ENCODE peak calls at places on chromosome 16, in seven cellular contexts. One of them, this sample, is unnamed.

GRCh38 chr16:17076121-17076757 is 394.5 kb downstream of the XYLT1 start:
- DNase-seq in NCI-H2029: no peak
- DNase-seq in stimulated activated CD4-positive, alpha-beta T cell treated with anti-CD3 and anti-CD28 coated beads, Interleukin-1b, Interleukin-23, amount 100 ng/mL, for 4 hours: no peak
- DNase-seq in uterus: no peak
- DNase-seq in stimulated activated CD8-positive, alpha-beta memory T cell treated with anti-CD3 and anti-CD28 coated beads, Interleukin-15, amount 100 ng/mL, for 1 hour: no peak
- DNase-seq in HEK293T: no peak
- DNase-seq in activated CD8-positive, alpha-beta T cell treated with anti-CD3 and anti-CD28 coated beads, Interleukin-2, amount 10 ng/mL, durations not matched to agents 7 days and 5 days: no peak
- DNase-seq in this sample: no peak

GRCh38 chr16:2748757-2749455 is 3.5 kb upstream of the SRRM2 start:
- DNase-seq in NCI-H2029: peak; percentile 93
- DNase-seq in stimulated activated CD4-positive, alpha-beta T cell treated with anti-CD3 and anti-CD28 coated beads, Interleukin-1b, Interleukin-23, amount 100 ng/mL, for 4 hours: no peak
- DNase-seq in uterus: no peak
- DNase-seq in stimulated activated CD8-positive, alpha-beta memory T cell treated with anti-CD3 and anti-CD28 coated beads, Interleukin-15, amount 100 ng/mL, for 1 hour: no peak
- DNase-seq in HEK293T: no peak
- DNase-seq in activated CD8-positive, alpha-beta T cell treated with anti-CD3 and anti-CD28 coated beads, Interleukin-2, amount 10 ng/mL, durations not matched to agents 7 days and 5 days: no peak
- DNase-seq in this sample: no peak

GRCh38 chr16:2763173-2763572 is 10.7 kb downstream of the SRRM2 start:
- DNase-seq in NCI-H2029: no peak
- DNase-seq in stimulated activated CD4-positive, alpha-beta T cell treated with anti-CD3 and anti-CD28 coated beads, Interleukin-1b, Interleukin-23, amount 100 ng/mL, for 4 hours: no peak
- DNase-seq in uterus: no peak
- DNase-seq in stimulated activated CD8-positive, alpha-beta memory T cell treated with anti-CD3 and anti-CD28 coated beads, Interleukin-15, amount 100 ng/mL, for 1 hour: no peak
- DNase-seq in HEK293T: no peak
- DNase-seq in activated CD8-positive, alpha-beta T cell treated with anti-CD3 and anti-CD28 coated beads, Interleukin-2, amount 10 ng/mL, durations not matched to agents 7 days and 5 days: no peak
- DNase-seq in this sample: no peak

GRCh38 chr16:88634994-88635670 is 3.2 kb upstream of the IL17C start:
- DNase-seq in NCI-H2029: no peak
- DNase-seq in stimulated activated CD4-positive, alpha-beta T cell treated with anti-CD3 and anti-CD28 coated beads, Interleukin-1b, Interleukin-23, amount 100 ng/mL, for 4 hours: no peak
- DNase-seq in uterus: no peak
- DNase-seq in stimulated activated CD8-positive, alpha-beta memory T cell treated with anti-CD3 and anti-CD28 coated beads, Interleukin-15, amount 100 ng/mL, for 1 hour: no peak
- DNase-seq in HEK293T: no peak
- DNase-seq in activated CD8-positive, alpha-beta T cell treated with anti-CD3 and anti-CD28 coated beads, Interleukin-2, amount 10 ng/mL, durations not matched to agents 7 days and 5 days: no peak
- DNase-seq in this sample: no peak

GRCh38 chr16:56405977-56406376 is 19.4 kb downstream of the AMFR start:
- DNase-seq in NCI-H2029: no peak
- DNase-seq in stimulated activated CD4-positive, alpha-beta T cell treated with anti-CD3 and anti-CD28 coated beads, Interleukin-1b, Interleukin-23, amount 100 ng/mL, for 4 hours: no peak
- DNase-seq in uterus: no peak
- DNase-seq in stimulated activated CD8-positive, alpha-beta memory T cell treated with anti-CD3 and anti-CD28 coated beads, Interleukin-15, amount 100 ng/mL, for 1 hour: no peak
- DNase-seq in HEK293T: no peak
- DNase-seq in activated CD8-positive, alpha-beta T cell treated with anti-CD3 and anti-CD28 coated beads, Interleukin-2, amount 10 ng/mL, durations not matched to agents 7 days and 5 days: no peak
- DNase-seq in this sample: no peak

GRCh38 chr16:85437161-85438052 is 175.7 kb upstream of the GSE1 start:
- DNase-seq in NCI-H2029: peak; percentile 56
- DNase-seq in stimulated activated CD4-positive, alpha-beta T cell treated with anti-CD3 and anti-CD28 coated beads, Interleukin-1b, Interleukin-23, amount 100 ng/mL, for 4 hours: no peak
- DNase-seq in uterus: peak; percentile 77
- DNase-seq in stimulated activated CD8-positive, alpha-beta memory T cell treated with anti-CD3 and anti-CD28 coated beads, Interleukin-15, amount 100 ng/mL, for 1 hour: no peak
- DNase-seq in HEK293T: no peak
- DNase-seq in activated CD8-positive, alpha-beta T cell treated with anti-CD3 and anti-CD28 coated beads, Interleukin-2, amount 10 ng/mL, durations not matched to agents 7 days and 5 days: no peak
- DNase-seq in this sample: no peak

GRCh38 chr16:17962726-17963125 is 373.8 kb downstream of the NPIPA8 start:
- DNase-seq in NCI-H2029: no peak
- DNase-seq in stimulated activated CD4-positive, alpha-beta T cell treated with anti-CD3 and anti-CD28 coated beads, Interleukin-1b, Interleukin-23, amount 100 ng/mL, for 4 hours: no peak
- DNase-seq in uterus: no peak
- DNase-seq in stimulated activated CD8-positive, alpha-beta memory T cell treated with anti-CD3 and anti-CD28 coated beads, Interleukin-15, amount 100 ng/mL, for 1 hour: no peak
- DNase-seq in HEK293T: no peak
- DNase-seq in activated CD8-positive, alpha-beta T cell treated with anti-CD3 and anti-CD28 coated beads, Interleukin-2, amount 10 ng/mL, durations not matched to agents 7 days and 5 days: no peak
- DNase-seq in this sample: no peak

GRCh38 chr16:30725465-30725792 is 22.8 kb upstream of the PHKG2 start:
- DNase-seq in NCI-H2029: no peak
- DNase-seq in stimulated activated CD4-positive, alpha-beta T cell treated with anti-CD3 and anti-CD28 coated beads, Interleukin-1b, Interleukin-23, amount 100 ng/mL, for 4 hours: no peak
- DNase-seq in uterus: no peak
- DNase-seq in stimulated activated CD8-positive, alpha-beta memory T cell treated with anti-CD3 and anti-CD28 coated beads, Interleukin-15, amount 100 ng/mL, for 1 hour: no peak
- DNase-seq in HEK293T: no peak
- DNase-seq in activated CD8-positive, alpha-beta T cell treated with anti-CD3 and anti-CD28 coated beads, Interleukin-2, amount 10 ng/mL, durations not matched to agents 7 days and 5 days: no peak
- DNase-seq in this sample: no peak

GRCh38 chr16:67801889-67802288 is 4.5 kb downstream of the RANBP10 start:
- DNase-seq in NCI-H2029: no peak
- DNase-seq in stimulated activated CD4-positive, alpha-beta T cell treated with anti-CD3 and anti-CD28 coated beads, Interleukin-1b, Interleukin-23, amount 100 ng/mL, for 4 hours: peak; percentile 15
- DNase-seq in uterus: no peak
- DNase-seq in stimulated activated CD8-positive, alpha-beta memory T cell treated with anti-CD3 and anti-CD28 coated beads, Interleukin-15, amount 100 ng/mL, for 1 hour: no peak
- DNase-seq in HEK293T: no peak
- DNase-seq in activated CD8-positive, alpha-beta T cell treated with anti-CD3 and anti-CD28 coated beads, Interleukin-2, amount 10 ng/mL, durations not matched to agents 7 days and 5 days: peak; percentile 61
- DNase-seq in this sample: no peak

GRCh38 chr16:586645-587590 is 2.9 kb upstream of the RAB40C start:
- DNase-seq in NCI-H2029: no peak
- DNase-seq in stimulated activated CD4-positive, alpha-beta T cell treated with anti-CD3 and anti-CD28 coated beads, Interleukin-1b, Interleukin-23, amount 100 ng/mL, for 4 hours: no peak
- DNase-seq in uterus: no peak
- DNase-seq in stimulated activated CD8-positive, alpha-beta memory T cell treated with anti-CD3 and anti-CD28 coated beads, Interleukin-15, amount 100 ng/mL, for 1 hour: no peak
- DNase-seq in HEK293T: no peak
- DNase-seq in activated CD8-positive, alpha-beta T cell treated with anti-CD3 and anti-CD28 coated beads, Interleukin-2, amount 10 ng/mL, durations not matched to agents 7 days and 5 days: no peak
- DNase-seq in this sample: no peak

GRCh38 chr16:52561910-52562741 is 15.2 kb upstream of the TOX3 start:
- DNase-seq in NCI-H2029: peak; percentile 78
- DNase-seq in stimulated activated CD4-positive, alpha-beta T cell treated with anti-CD3 and anti-CD28 coated beads, Interleukin-1b, Interleukin-23, amount 100 ng/mL, for 4 hours: no peak
- DNase-seq in uterus: no peak
- DNase-seq in stimulated activated CD8-positive, alpha-beta memory T cell treated with anti-CD3 and anti-CD28 coated beads, Interleukin-15, amount 100 ng/mL, for 1 hour: no peak
- DNase-seq in HEK293T: no peak
- DNase-seq in activated CD8-positive, alpha-beta T cell treated with anti-CD3 and anti-CD28 coated beads, Interleukin-2, amount 10 ng/mL, durations not matched to agents 7 days and 5 days: no peak
- DNase-seq in this sample: no peak

GRCh38 chr16:87047221-87048037 is 269.8 kb downstream of the C16orf95 start:
- DNase-seq in NCI-H2029: no peak
- DNase-seq in stimulated activated CD4-positive, alpha-beta T cell treated with anti-CD3 and anti-CD28 coated beads, Interleukin-1b, Interleukin-23, amount 100 ng/mL, for 4 hours: no peak
- DNase-seq in uterus: no peak
- DNase-seq in stimulated activated CD8-positive, alpha-beta memory T cell treated with anti-CD3 and anti-CD28 coated beads, Interleukin-15, amount 100 ng/mL, for 1 hour: no peak
- DNase-seq in HEK293T: peak; percentile 32
- DNase-seq in activated CD8-positive, alpha-beta T cell treated with anti-CD3 and anti-CD28 coated beads, Interleukin-2, amount 10 ng/mL, durations not matched to agents 7 days and 5 days: no peak
- DNase-seq in this sample: no peak

GRCh38 chr16:67234180-67234597 is 7.3 kb downstream of the TMEM208 start:
- DNase-seq in NCI-H2029: no peak
- DNase-seq in stimulated activated CD4-positive, alpha-beta T cell treated with anti-CD3 and anti-CD28 coated beads, Interleukin-1b, Interleukin-23, amount 100 ng/mL, for 4 hours: no peak
- DNase-seq in uterus: no peak
- DNase-seq in stimulated activated CD8-positive, alpha-beta memory T cell treated with anti-CD3 and anti-CD28 coated beads, Interleukin-15, amount 100 ng/mL, for 1 hour: no peak
- DNase-seq in HEK293T: no peak
- DNase-seq in activated CD8-positive, alpha-beta T cell treated with anti-CD3 and anti-CD28 coated beads, Interleukin-2, amount 10 ng/mL, durations not matched to agents 7 days and 5 days: no peak
- DNase-seq in this sample: no peak

GRCh38 chr16:89442588-89442987 is 47.8 kb downstream of the ANKRD11 start:
- DNase-seq in NCI-H2029: no peak
- DNase-seq in stimulated activated CD4-positive, alpha-beta T cell treated with anti-CD3 and anti-CD28 coated beads, Interleukin-1b, Interleukin-23, amount 100 ng/mL, for 4 hours: no peak
- DNase-seq in uterus: no peak
- DNase-seq in stimulated activated CD8-positive, alpha-beta memory T cell treated with anti-CD3 and anti-CD28 coated beads, Interleukin-15, amount 100 ng/mL, for 1 hour: no peak
- DNase-seq in HEK293T: no peak
- DNase-seq in activated CD8-positive, alpha-beta T cell treated with anti-CD3 and anti-CD28 coated beads, Interleukin-2, amount 10 ng/mL, durations not matched to agents 7 days and 5 days: no peak
- DNase-seq in this sample: no peak

GRCh38 chr16:79096246-79096645 is 504.3 kb downstream of the MAF start:
- DNase-seq in NCI-H2029: no peak
- DNase-seq in stimulated activated CD4-positive, alpha-beta T cell treated with anti-CD3 and anti-CD28 coated beads, Interleukin-1b, Interleukin-23, amount 100 ng/mL, for 4 hours: no peak
- DNase-seq in uterus: no peak
- DNase-seq in stimulated activated CD8-positive, alpha-beta memory T cell treated with anti-CD3 and anti-CD28 coated beads, Interleukin-15, amount 100 ng/mL, for 1 hour: no peak
- DNase-seq in HEK293T: no peak
- DNase-seq in activated CD8-positive, alpha-beta T cell treated with anti-CD3 and anti-CD28 coated beads, Interleukin-2, amount 10 ng/mL, durations not matched to agents 7 days and 5 days: no peak
- DNase-seq in this sample: no peak

GRCh38 chr16:4979736-4980660 is 21.9 kb downstream of the SEC14L5 start:
- DNase-seq in NCI-H2029: no peak
- DNase-seq in stimulated activated CD4-positive, alpha-beta T cell treated with anti-CD3 and anti-CD28 coated beads, Interleukin-1b, Interleukin-23, amount 100 ng/mL, for 4 hours: no peak
- DNase-seq in uterus: no peak
- DNase-seq in stimulated activated CD8-positive, alpha-beta memory T cell treated with anti-CD3 and anti-CD28 coated beads, Interleukin-15, amount 100 ng/mL, for 1 hour: no peak
- DNase-seq in HEK293T: no peak
- DNase-seq in activated CD8-positive, alpha-beta T cell treated with anti-CD3 and anti-CD28 coated beads, Interleukin-2, amount 10 ng/mL, durations not matched to agents 7 days and 5 days: no peak
- DNase-seq in this sample: no peak